ENCODE peak calls at places on chromosomes 2 and 18, in seven cellular contexts. One of them, this sample, is unnamed.
A peak's percentile ranks its signal among the peaks of the same experiment; 100 is the strongest.

GRCh38 chr2:68171684-68172083 is 14.0 kb downstream of the PNO1 start:
- DNase-seq in suprapubic skin: no peak
- DNase-seq in breast epithelium: no peak
- DNase-seq in K562: no peak
- DNase-seq in adrenal gland: no peak
- DNase-seq in A549: no peak
- DNase-seq in HepG2: peak; percentile 21
- DNase-seq in this sample: no peak

GRCh38 chr18:13672657-13673056 is 53.7 kb downstream of the FAM210A start:
- DNase-seq in suprapubic skin: no peak
- DNase-seq in breast epithelium: no peak
- DNase-seq in K562: no peak
- DNase-seq in adrenal gland: no peak
- DNase-seq in A549: no peak
- DNase-seq in HepG2: no peak
- DNase-seq in this sample: no peak

GRCh38 chr2:9543557-9543956 is 12.1 kb downstream of the ADAM17 start:
- DNase-seq in suprapubic skin: no peak
- DNase-seq in breast epithelium: no peak
- DNase-seq in K562: no peak
- DNase-seq in adrenal gland: no peak
- DNase-seq in A549: no peak
- DNase-seq in HepG2: no peak
- DNase-seq in this sample: no peak

GRCh38 chr2:158845869-158846268 is 50.8 kb downstream of the DAPL1 start:
- DNase-seq in suprapubic skin: no peak
- DNase-seq in breast epithelium: no peak
- DNase-seq in K562: no peak
- DNase-seq in adrenal gland: no peak
- DNase-seq in A549: no peak
- DNase-seq in HepG2: no peak
- DNase-seq in this sample: no peak

GRCh38 chr2:234290671-234291070 is 206.2 kb downstream of the ARL4C start:
- DNase-seq in suprapubic skin: no peak
- DNase-seq in breast epithelium: no peak
- DNase-seq in K562: no peak
- DNase-seq in adrenal gland: peak; percentile 62
- DNase-seq in A549: no peak
- DNase-seq in HepG2: no peak
- DNase-seq in this sample: peak; percentile 90

GRCh38 chr2:136005462-136006205 is 20.2 kb upstream of the DARS1 start:
- DNase-seq in suprapubic skin: no peak
- DNase-seq in breast epithelium: no peak
- DNase-seq in K562: no peak
- DNase-seq in adrenal gland: no peak
- DNase-seq in A549: no peak
- DNase-seq in HepG2: no peak
- DNase-seq in this sample: no peak

GRCh38 chr2:43269706-43270105 is 43.3 kb upstream of the ZFP36L2 start:
- DNase-seq in suprapubic skin: peak; percentile 88
- DNase-seq in breast epithelium: no peak
- DNase-seq in K562: no peak
- DNase-seq in adrenal gland: peak; percentile 78
- DNase-seq in A549: no peak
- DNase-seq in HepG2: no peak
- DNase-seq in this sample: peak; percentile 94

GRCh38 chr2:224971214-224971613 is 71.1 kb downstream of the DOCK10 start:
- DNase-seq in suprapubic skin: no peak
- DNase-seq in breast epithelium: no peak
- DNase-seq in K562: no peak
- DNase-seq in adrenal gland: no peak
- DNase-seq in A549: no peak
- DNase-seq in HepG2: no peak
- DNase-seq in this sample: peak; percentile 31

GRCh38 chr2:180184506-180184905 is 177.4 kb upstream of the CWC22 start:
- DNase-seq in suprapubic skin: no peak
- DNase-seq in breast epithelium: no peak
- DNase-seq in K562: no peak
- DNase-seq in adrenal gland: no peak
- DNase-seq in A549: no peak
- DNase-seq in HepG2: no peak
- DNase-seq in this sample: no peak

GRCh38 chr18:63022429-63023022 is 297.0 kb downstream of the BCL2 start:
- DNase-seq in suprapubic skin: no peak
- DNase-seq in breast epithelium: no peak
- DNase-seq in K562: peak; percentile 12
- DNase-seq in adrenal gland: no peak
- DNase-seq in A549: no peak
- DNase-seq in HepG2: no peak
- DNase-seq in this sample: no peak

GRCh38 chr2:44233450-44234128 is 41.7 kb upstream of the SLC3A1 start:
- DNase-seq in suprapubic skin: no peak
- DNase-seq in breast epithelium: no peak
- DNase-seq in K562: no peak
- DNase-seq in adrenal gland: no peak
- DNase-seq in A549: peak; percentile 83
- DNase-seq in HepG2: peak; percentile 79
- DNase-seq in this sample: no peak

GRCh38 chr2:101388232-101388631 is 929 bp upstream of the CREG2 start:
- DNase-seq in suprapubic skin: no peak
- DNase-seq in breast epithelium: no peak
- DNase-seq in K562: no peak
- DNase-seq in adrenal gland: no peak
- DNase-seq in A549: peak; percentile 25
- DNase-seq in HepG2: no peak
- DNase-seq in this sample: no peak

GRCh38 chr2:3867451-3867850 is 164.1 kb downstream of the DCDC2C start:
- DNase-seq in suprapubic skin: no peak
- DNase-seq in breast epithelium: no peak
- DNase-seq in K562: no peak
- DNase-seq in adrenal gland: no peak
- DNase-seq in A549: no peak
- DNase-seq in HepG2: no peak
- DNase-seq in this sample: no peak

GRCh38 chr18:79217979-79218604 is 148.9 kb downstream of the ATP9B start:
- DNase-seq in suprapubic skin: no peak
- DNase-seq in breast epithelium: no peak
- DNase-seq in K562: peak; percentile 30
- DNase-seq in adrenal gland: peak; percentile 70
- DNase-seq in A549: no peak
- DNase-seq in HepG2: no peak
- DNase-seq in this sample: no peak

GRCh38 chr18:57198025-57198424 is 51.1 kb downstream of the BOD1L2 start:
- DNase-seq in suprapubic skin: no peak
- DNase-seq in breast epithelium: no peak
- DNase-seq in K562: no peak
- DNase-seq in adrenal gland: no peak
- DNase-seq in A549: no peak
- DNase-seq in HepG2: no peak
- DNase-seq in this sample: no peak

GRCh38 chr2:239157766-239158165 is 243.1 kb downstream of the HDAC4 start:
- DNase-seq in suprapubic skin: peak; percentile 53
- DNase-seq in breast epithelium: peak; percentile 58
- DNase-seq in K562: peak; percentile 41
- DNase-seq in adrenal gland: peak; percentile 54
- DNase-seq in A549: peak; percentile 47
- DNase-seq in HepG2: no peak
- DNase-seq in this sample: peak; percentile 83

GRCh38 chr2:241983571-241984270 is 114.2 kb downstream of the RTP5 start:
- DNase-seq in suprapubic skin: no peak
- DNase-seq in breast epithelium: no peak
- DNase-seq in K562: no peak
- DNase-seq in adrenal gland: peak; percentile 41
- DNase-seq in A549: no peak
- DNase-seq in HepG2: no peak
- DNase-seq in this sample: no peak

DNA sequence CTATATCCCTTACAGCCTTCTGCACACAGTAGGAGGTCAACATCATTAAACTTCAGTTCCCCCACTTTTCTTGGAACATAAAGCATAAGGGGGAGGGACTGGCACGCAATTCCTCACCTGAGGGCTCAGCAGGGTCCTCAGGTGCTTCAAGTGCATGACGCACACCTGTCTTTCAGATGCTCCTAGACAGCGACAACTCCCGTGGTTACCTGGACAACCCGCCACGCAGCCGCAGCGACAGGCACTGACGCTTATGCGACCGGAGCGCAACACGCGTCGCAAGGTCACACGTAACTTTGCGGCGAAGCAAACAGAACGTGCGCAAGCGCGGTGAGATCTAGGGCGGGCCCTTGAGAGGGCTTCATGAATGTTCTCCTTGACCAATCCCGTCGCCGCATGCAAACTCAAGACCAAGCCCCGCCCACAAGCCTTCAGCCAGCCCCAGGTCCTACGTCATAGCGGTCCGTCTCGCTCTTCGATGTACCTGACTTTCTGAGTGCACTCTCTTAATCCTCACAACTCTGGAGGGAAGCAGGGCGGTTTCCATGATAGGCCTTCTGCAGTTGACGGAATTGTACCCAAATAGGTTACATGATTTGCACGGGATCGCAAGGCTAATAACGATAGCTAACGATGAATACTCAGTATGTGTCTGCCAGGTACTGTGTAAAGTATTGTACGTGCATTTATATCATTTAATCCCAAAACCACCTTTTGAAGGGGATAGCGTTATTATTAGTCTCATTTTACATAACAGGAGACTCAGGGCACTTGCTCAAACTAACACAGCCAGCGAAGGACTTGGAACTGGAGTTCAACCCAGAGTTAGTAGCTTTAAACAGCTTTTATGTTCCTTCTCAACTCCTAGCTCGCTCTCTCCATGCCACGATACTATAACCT is at the start of gene IFT172:
- DNase-seq in suprapubic skin: peak; percentile 100
- DNase-seq in breast epithelium: peak; percentile 99
- DNase-seq in K562: peak; percentile 100
- DNase-seq in adrenal gland: peak; percentile 100
- DNase-seq in A549: peak; percentile 100
- DNase-seq in HepG2: peak; percentile 100
- DNase-seq in this sample: peak; percentile 99
- H3K4me3 ChIP-seq in suprapubic skin: peak within 1 kb of the TSS; percentile 63
- H3K4me3 ChIP-seq in breast epithelium: peak within 1 kb of the TSS; percentile 51
- H3K4me3 ChIP-seq in K562: peak within 1 kb of the TSS; percentile 52
- H3K4me3 ChIP-seq in adrenal gland: peak within 1 kb of the TSS; percentile 44
- H3K4me3 ChIP-seq in A549: peak within 1 kb of the TSS; percentile 67
- H3K4me3 ChIP-seq in HepG2: peak within 1 kb of the TSS; percentile 69
- H3K4me3 ChIP-seq in this sample: no peak within 1 kb of the TSS

GRCh38 chr2:11163439-11164317 is 8.4 kb downstream of the SLC66A3 start:
- DNase-seq in suprapubic skin: no peak
- DNase-seq in breast epithelium: no peak
- DNase-seq in K562: no peak
- DNase-seq in adrenal gland: no peak
- DNase-seq in A549: no peak
- DNase-seq in HepG2: no peak
- DNase-seq in this sample: no peak

GRCh38 chr2:11174222-11174621 is 19.0 kb downstream of the SLC66A3 start:
- DNase-seq in suprapubic skin: no peak
- DNase-seq in breast epithelium: no peak
- DNase-seq in K562: no peak
- DNase-seq in adrenal gland: no peak
- DNase-seq in A549: no peak
- DNase-seq in HepG2: no peak
- DNase-seq in this sample: no peak

GRCh38 chr2:11166476-11166875 is 11.2 kb downstream of the SLC66A3 start:
- DNase-seq in suprapubic skin: no peak
- DNase-seq in breast epithelium: no peak
- DNase-seq in K562: no peak
- DNase-seq in adrenal gland: no peak
- DNase-seq in A549: no peak
- DNase-seq in HepG2: no peak
- DNase-seq in this sample: peak; percentile 23

GRCh38 chr2:11168488-11168887 is 13.2 kb downstream of the SLC66A3 start:
- DNase-seq in suprapubic skin: no peak
- DNase-seq in breast epithelium: no peak
- DNase-seq in K562: no peak
- DNase-seq in adrenal gland: no peak
- DNase-seq in A549: no peak
- DNase-seq in HepG2: no peak
- DNase-seq in this sample: peak; percentile 76

DNA sequence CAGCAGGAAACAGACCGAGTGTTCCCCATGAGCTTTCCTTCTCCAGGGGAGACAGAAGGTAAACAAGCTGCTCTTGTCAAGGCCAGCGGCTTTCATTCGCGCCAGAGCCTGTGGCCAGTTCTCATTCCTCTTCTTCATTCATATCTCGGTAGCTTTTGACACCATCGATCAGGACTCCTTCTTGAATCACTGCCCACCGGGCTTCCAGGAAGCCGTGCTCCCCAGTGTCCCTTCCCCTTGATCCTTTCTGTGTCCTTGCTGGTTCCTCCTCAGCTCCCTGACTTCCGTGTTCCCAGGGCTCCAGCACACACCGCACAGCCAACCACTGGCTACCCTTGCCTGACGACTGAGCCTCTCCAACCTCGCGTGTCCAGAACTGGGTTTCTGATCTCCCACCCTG is 14.1 kb downstream of the SLC66A3 start:
- DNase-seq in suprapubic skin: no peak
- DNase-seq in breast epithelium: no peak
- DNase-seq in K562: no peak
- DNase-seq in adrenal gland: peak; percentile 74
- DNase-seq in A549: no peak
- DNase-seq in HepG2: peak; percentile 45
- DNase-seq in this sample: peak; percentile 76
- TF ChIP-seq POLR2A in suprapubic skin: no peak
- TF ChIP-seq POLR2A in breast epithelium: no peak
- TF ChIP-seq POLR2A in K562: no peak
- TF ChIP-seq POLR2A in adrenal gland: no peak
- TF ChIP-seq POLR2A in A549: no peak
- TF ChIP-seq POLR2A in HepG2: peak; percentile 49
- TF ChIP-seq POLR2A in this sample: no peak

GRCh38 chr2:172427256-172427989 is at the start of gene ITGA6:
- DNase-seq in suprapubic skin: peak; percentile 71
- DNase-seq in breast epithelium: peak; percentile 62
- DNase-seq in K562: peak; percentile 73
- DNase-seq in adrenal gland: peak; percentile 84
- DNase-seq in A549: peak; percentile 84
- DNase-seq in HepG2: peak; percentile 89
- DNase-seq in this sample: no peak
- TF ChIP-seq CTCF in suprapubic skin: no peak
- TF ChIP-seq CTCF in breast epithelium: no peak
- TF ChIP-seq CTCF in K562: no peak
- TF ChIP-seq CTCF in adrenal gland: no peak
- TF ChIP-seq CTCF in A549: no peak
- TF ChIP-seq CTCF in HepG2: peak; percentile 53
- TF ChIP-seq CTCF in this sample: no peak

DNA sequence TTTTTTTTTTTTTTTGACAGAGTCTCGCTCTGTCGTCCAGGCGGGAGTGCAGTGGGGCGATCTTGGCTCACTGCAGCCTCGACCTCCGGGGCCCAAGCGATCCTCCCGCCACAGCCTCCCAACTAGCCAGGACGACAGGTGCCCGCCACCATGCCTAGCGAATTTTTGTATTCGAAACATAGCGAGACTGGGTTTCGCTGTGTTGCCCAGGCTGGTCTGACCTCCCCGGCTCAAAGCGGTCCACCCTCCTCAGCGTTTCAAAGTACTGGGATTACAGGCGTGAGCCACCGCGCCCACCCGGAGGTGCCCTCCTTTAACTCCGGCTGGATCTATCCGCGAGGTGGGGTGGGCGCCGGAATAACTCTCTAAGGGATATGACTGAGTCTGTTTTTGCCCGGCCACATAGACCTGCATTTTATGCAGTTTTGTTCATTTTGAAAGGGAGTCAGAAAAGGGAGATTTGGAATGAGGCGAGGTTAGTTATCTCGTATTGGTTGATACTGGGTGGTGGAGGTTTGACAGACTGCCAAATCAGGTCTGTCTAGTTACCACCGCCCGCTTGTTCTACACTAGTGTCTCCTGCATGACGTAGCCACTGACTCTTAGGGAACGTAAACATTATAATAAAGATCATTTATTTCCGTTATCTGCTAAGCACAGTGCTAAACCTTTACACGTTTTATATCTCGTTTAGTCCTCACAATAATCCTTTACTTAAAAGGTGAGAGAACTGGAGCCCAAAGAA is 928 bp upstream of the CCT4 start:
- DNase-seq in suprapubic skin: peak; percentile 65
- DNase-seq in breast epithelium: no peak
- DNase-seq in K562: peak; percentile 72
- DNase-seq in adrenal gland: peak; percentile 61
- DNase-seq in A549: no peak
- DNase-seq in HepG2: no peak
- DNase-seq in this sample: no peak
- H3K4me3 ChIP-seq in suprapubic skin: peak overlapping the region; percentile 89
- H3K4me3 ChIP-seq in breast epithelium: peak overlapping the region; percentile 79
- H3K4me3 ChIP-seq in K562: peak overlapping the region; percentile 78
- H3K4me3 ChIP-seq in adrenal gland: peak overlapping the region; percentile 95
- H3K4me3 ChIP-seq in A549: peak overlapping the region; percentile 88
- H3K4me3 ChIP-seq in HepG2: peak overlapping the region; percentile 17
- H3K4me3 ChIP-seq in this sample: no peak overlapping the region